ENCODE peak calls at places on chromosomes 1 and 21, in eight cellular contexts. One of them, this sample, is unnamed.

GRCh38 chr1:15411593-15412487 is 2.2 kb downstream of the EFHD2 start:
- DNase-seq in esophagus squamous epithelium: peak
- DNase-seq in cardiac fibroblast: peak
- DNase-seq in RWPE1: no peak
- DNase-seq in heart left ventricle: peak
- DNase-seq in neural progenitor cell: no peak
- DNase-seq in left ventricle myocardium inferior: peak
- DNase-seq in astrocyte of the spinal cord: no peak
- DNase-seq in this sample: no peak

GRCh38 chr1:2415801-2416208 is 3.4 kb upstream of the PEX10 start:
- DNase-seq in esophagus squamous epithelium: no peak
- DNase-seq in cardiac fibroblast: no peak
- DNase-seq in RWPE1: no peak
- DNase-seq in heart left ventricle: peak
- DNase-seq in neural progenitor cell: no peak
- DNase-seq in left ventricle myocardium inferior: no peak
- DNase-seq in astrocyte of the spinal cord: no peak
- DNase-seq in this sample: no peak

GRCh38 chr1:230507671-230508407 is 81.7 kb upstream of the PGBD5 start:
- DNase-seq in esophagus squamous epithelium: no peak
- DNase-seq in cardiac fibroblast: peak
- DNase-seq in RWPE1: peak
- DNase-seq in heart left ventricle: no peak
- DNase-seq in neural progenitor cell: no peak
- DNase-seq in left ventricle myocardium inferior: peak
- DNase-seq in astrocyte of the spinal cord: no peak
- DNase-seq in this sample: no peak

GRCh38 chr21:28152729-28153128 is 839.9 kb downstream of the LTN1 start:
- DNase-seq in esophagus squamous epithelium: no peak
- DNase-seq in cardiac fibroblast: peak
- DNase-seq in RWPE1: no peak
- DNase-seq in heart left ventricle: no peak
- DNase-seq in neural progenitor cell: no peak
- DNase-seq in left ventricle myocardium inferior: no peak
- DNase-seq in astrocyte of the spinal cord: no peak
- DNase-seq in this sample: no peak

GRCh38 chr21:19553930-19554615 is 1150.5 kb upstream of the TMPRSS15 start:
- DNase-seq in esophagus squamous epithelium: no peak
- DNase-seq in cardiac fibroblast: no peak
- DNase-seq in RWPE1: no peak
- DNase-seq in heart left ventricle: no peak
- DNase-seq in neural progenitor cell: peak
- DNase-seq in left ventricle myocardium inferior: no peak
- DNase-seq in astrocyte of the spinal cord: no peak
- DNase-seq in this sample: no peak

GRCh38 chr1:83967336-83967735 is 31.6 kb downstream of the TTLL7 start:
- DNase-seq in esophagus squamous epithelium: no peak
- DNase-seq in cardiac fibroblast: no peak
- DNase-seq in RWPE1: no peak
- DNase-seq in heart left ventricle: no peak
- DNase-seq in neural progenitor cell: no peak
- DNase-seq in left ventricle myocardium inferior: no peak
- DNase-seq in astrocyte of the spinal cord: no peak
- DNase-seq in this sample: peak

GRCh38 chr1:234226106-234226818 is 147.0 kb upstream of the COA6 start:
- DNase-seq in esophagus squamous epithelium: no peak
- DNase-seq in cardiac fibroblast: no peak
- DNase-seq in RWPE1: no peak
- DNase-seq in heart left ventricle: no peak
- DNase-seq in neural progenitor cell: peak
- DNase-seq in left ventricle myocardium inferior: no peak
- DNase-seq in astrocyte of the spinal cord: no peak
- DNase-seq in this sample: no peak

GRCh38 chr1:211920141-211920572 is 89.6 kb upstream of the LPGAT1 start:
- DNase-seq in esophagus squamous epithelium: no peak
- DNase-seq in cardiac fibroblast: peak
- DNase-seq in RWPE1: no peak
- DNase-seq in heart left ventricle: no peak
- DNase-seq in neural progenitor cell: no peak
- DNase-seq in left ventricle myocardium inferior: no peak
- DNase-seq in astrocyte of the spinal cord: peak
- DNase-seq in this sample: peak

GRCh38 chr1:197198911-197199310 is 52.4 kb upstream of the ASPM start:
- DNase-seq in esophagus squamous epithelium: no peak
- DNase-seq in cardiac fibroblast: no peak
- DNase-seq in RWPE1: no peak
- DNase-seq in heart left ventricle: no peak
- DNase-seq in neural progenitor cell: no peak
- DNase-seq in left ventricle myocardium inferior: no peak
- DNase-seq in astrocyte of the spinal cord: no peak
- DNase-seq in this sample: no peak

GRCh38 chr21:21007606-21008005 is 9.4 kb downstream of the NCAM2 start:
- DNase-seq in esophagus squamous epithelium: no peak
- DNase-seq in cardiac fibroblast: peak
- DNase-seq in RWPE1: no peak
- DNase-seq in heart left ventricle: no peak
- DNase-seq in neural progenitor cell: no peak
- DNase-seq in left ventricle myocardium inferior: no peak
- DNase-seq in astrocyte of the spinal cord: peak
- DNase-seq in this sample: no peak

GRCh38 chr21:43343095-43343991 is 83.6 kb downstream of the SIK1 start:
- DNase-seq in esophagus squamous epithelium: no peak
- DNase-seq in cardiac fibroblast: no peak
- DNase-seq in RWPE1: no peak
- DNase-seq in heart left ventricle: no peak
- DNase-seq in neural progenitor cell: no peak
- DNase-seq in left ventricle myocardium inferior: no peak
- DNase-seq in astrocyte of the spinal cord: no peak
- DNase-seq in this sample: no peak

GRCh38 chr1:162873671-162874666 is 13.0 kb upstream of the CCDC190 start:
- DNase-seq in esophagus squamous epithelium: no peak
- DNase-seq in cardiac fibroblast: peak
- DNase-seq in RWPE1: no peak
- DNase-seq in heart left ventricle: no peak
- DNase-seq in neural progenitor cell: no peak
- DNase-seq in left ventricle myocardium inferior: no peak
- DNase-seq in astrocyte of the spinal cord: peak
- DNase-seq in this sample: peak

GRCh38 chr1:13780780-13781179 is 80.8 kb downstream of the PRDM2 start:
- DNase-seq in esophagus squamous epithelium: no peak
- DNase-seq in cardiac fibroblast: no peak
- DNase-seq in RWPE1: no peak
- DNase-seq in heart left ventricle: no peak
- DNase-seq in neural progenitor cell: no peak
- DNase-seq in left ventricle myocardium inferior: no peak
- DNase-seq in astrocyte of the spinal cord: no peak
- DNase-seq in this sample: no peak

GRCh38 chr21:43372663-43373386 is 54.1 kb downstream of the SIK1 start:
- DNase-seq in esophagus squamous epithelium: no peak
- DNase-seq in cardiac fibroblast: no peak
- DNase-seq in RWPE1: peak
- DNase-seq in heart left ventricle: no peak
- DNase-seq in neural progenitor cell: no peak
- DNase-seq in left ventricle myocardium inferior: no peak
- DNase-seq in astrocyte of the spinal cord: no peak
- DNase-seq in this sample: no peak

GRCh38 chr1:175000697-175001187 is 995 bp downstream of the CACYBP start:
- DNase-seq in esophagus squamous epithelium: no peak
- DNase-seq in cardiac fibroblast: peak
- DNase-seq in RWPE1: no peak
- DNase-seq in heart left ventricle: no peak
- DNase-seq in neural progenitor cell: no peak
- DNase-seq in left ventricle myocardium inferior: no peak
- DNase-seq in astrocyte of the spinal cord: no peak
- DNase-seq in this sample: peak

DNA sequence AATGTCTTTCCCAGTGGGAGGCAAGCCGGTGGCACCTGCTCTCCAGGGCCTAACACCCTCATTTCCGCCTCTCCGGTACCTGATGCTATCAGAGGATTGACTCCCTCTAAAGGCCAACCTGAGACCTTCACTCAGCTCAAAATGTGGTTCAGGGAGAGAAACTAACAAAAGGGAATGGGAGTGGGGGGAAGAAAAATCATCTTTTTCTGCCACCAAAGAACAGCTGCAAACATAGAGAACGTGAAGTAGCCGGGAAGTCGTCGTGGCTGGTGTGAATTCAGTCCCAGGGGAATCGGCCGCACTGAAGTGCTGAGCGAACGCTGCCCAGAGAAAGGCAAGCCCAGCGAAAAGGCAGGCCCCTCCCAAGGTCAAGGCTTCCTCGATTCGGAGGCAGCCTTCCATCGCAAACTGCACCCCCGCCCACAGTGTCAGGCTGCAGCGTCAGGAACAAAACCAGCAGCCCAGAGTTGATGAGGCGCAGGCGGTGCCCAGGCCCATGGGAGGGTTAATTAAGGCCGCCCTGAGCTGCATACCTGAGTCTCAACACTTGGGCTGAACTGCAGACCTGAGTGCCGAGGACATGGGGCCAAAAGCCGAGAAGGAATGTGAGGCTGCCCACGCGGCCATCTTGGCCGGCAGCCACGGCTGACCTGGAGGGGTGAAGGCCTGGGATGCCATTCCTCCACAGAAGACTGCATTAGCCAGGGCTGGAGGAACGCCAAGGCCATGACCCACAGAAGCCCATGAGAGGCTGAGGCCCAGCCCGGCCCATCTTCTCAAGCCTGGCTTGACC is 160.2 kb downstream of the PSMG1 start:
- DNase-seq in esophagus squamous epithelium: no peak
- DNase-seq in cardiac fibroblast: peak
- DNase-seq in RWPE1: no peak
- DNase-seq in heart left ventricle: peak
- DNase-seq in neural progenitor cell: no peak
- DNase-seq in left ventricle myocardium inferior: peak
- DNase-seq in astrocyte of the spinal cord: no peak
- DNase-seq in this sample: peak
- TF ChIP-seq CTCF in esophagus squamous epithelium: no peak
- TF ChIP-seq CTCF in cardiac fibroblast: no peak
- TF ChIP-seq CTCF in RWPE1: no peak
- TF ChIP-seq CTCF in heart left ventricle: peak
- TF ChIP-seq CTCF in neural progenitor cell: peak
- TF ChIP-seq CTCF in left ventricle myocardium inferior: peak
- TF ChIP-seq CTCF in astrocyte of the spinal cord: peak
- TF ChIP-seq CTCF in this sample: peak

GRCh38 chr1:161747789-161748188 is 1.8 kb upstream of the DUSP12 start:
- DNase-seq in esophagus squamous epithelium: no peak
- DNase-seq in cardiac fibroblast: no peak
- DNase-seq in RWPE1: no peak
- DNase-seq in heart left ventricle: no peak
- DNase-seq in neural progenitor cell: no peak
- DNase-seq in left ventricle myocardium inferior: no peak
- DNase-seq in astrocyte of the spinal cord: no peak
- DNase-seq in this sample: no peak

GRCh38 chr1:161749509-161750407 is at the start of gene DUSP12:
- DNase-seq in esophagus squamous epithelium: peak
- DNase-seq in cardiac fibroblast: peak
- DNase-seq in RWPE1: peak
- DNase-seq in heart left ventricle: peak
- DNase-seq in neural progenitor cell: peak
- DNase-seq in left ventricle myocardium inferior: peak
- DNase-seq in astrocyte of the spinal cord: peak
- DNase-seq in this sample: peak
- TF ChIP-seq CTCF in esophagus squamous epithelium: no peak
- TF ChIP-seq CTCF in cardiac fibroblast: no peak
- TF ChIP-seq CTCF in RWPE1: peak
- TF ChIP-seq CTCF in heart left ventricle: no peak
- TF ChIP-seq CTCF in neural progenitor cell: peak
- TF ChIP-seq CTCF in left ventricle myocardium inferior: no peak
- TF ChIP-seq CTCF in astrocyte of the spinal cord: peak
- TF ChIP-seq CTCF in this sample: peak

GRCh38 chr1:117673405-117673804 is 67.6 kb downstream of the TENT5C start:
- DNase-seq in esophagus squamous epithelium: no peak
- DNase-seq in cardiac fibroblast: peak
- DNase-seq in RWPE1: peak
- DNase-seq in heart left ventricle: no peak
- DNase-seq in neural progenitor cell: no peak
- DNase-seq in left ventricle myocardium inferior: no peak
- DNase-seq in astrocyte of the spinal cord: peak
- DNase-seq in this sample: peak

GRCh38 chr1:117670996-117671780 is 65.3 kb downstream of the TENT5C start:
- DNase-seq in esophagus squamous epithelium: no peak
- DNase-seq in cardiac fibroblast: no peak
- DNase-seq in RWPE1: no peak
- DNase-seq in heart left ventricle: no peak
- DNase-seq in neural progenitor cell: no peak
- DNase-seq in left ventricle myocardium inferior: no peak
- DNase-seq in astrocyte of the spinal cord: no peak
- DNase-seq in this sample: no peak

GRCh38 chr1:117672756-117673155 is 66.9 kb downstream of the TENT5C start:
- DNase-seq in esophagus squamous epithelium: no peak
- DNase-seq in cardiac fibroblast: no peak
- DNase-seq in RWPE1: no peak
- DNase-seq in heart left ventricle: peak
- DNase-seq in neural progenitor cell: no peak
- DNase-seq in left ventricle myocardium inferior: peak
- DNase-seq in astrocyte of the spinal cord: no peak
- DNase-seq in this sample: no peak

GRCh38 chr1:117669572-117669971 is 63.7 kb downstream of the TENT5C start:
- DNase-seq in esophagus squamous epithelium: no peak
- DNase-seq in cardiac fibroblast: no peak
- DNase-seq in RWPE1: no peak
- DNase-seq in heart left ventricle: no peak
- DNase-seq in neural progenitor cell: no peak
- DNase-seq in left ventricle myocardium inferior: peak
- DNase-seq in astrocyte of the spinal cord: no peak
- DNase-seq in this sample: no peak

DNA sequence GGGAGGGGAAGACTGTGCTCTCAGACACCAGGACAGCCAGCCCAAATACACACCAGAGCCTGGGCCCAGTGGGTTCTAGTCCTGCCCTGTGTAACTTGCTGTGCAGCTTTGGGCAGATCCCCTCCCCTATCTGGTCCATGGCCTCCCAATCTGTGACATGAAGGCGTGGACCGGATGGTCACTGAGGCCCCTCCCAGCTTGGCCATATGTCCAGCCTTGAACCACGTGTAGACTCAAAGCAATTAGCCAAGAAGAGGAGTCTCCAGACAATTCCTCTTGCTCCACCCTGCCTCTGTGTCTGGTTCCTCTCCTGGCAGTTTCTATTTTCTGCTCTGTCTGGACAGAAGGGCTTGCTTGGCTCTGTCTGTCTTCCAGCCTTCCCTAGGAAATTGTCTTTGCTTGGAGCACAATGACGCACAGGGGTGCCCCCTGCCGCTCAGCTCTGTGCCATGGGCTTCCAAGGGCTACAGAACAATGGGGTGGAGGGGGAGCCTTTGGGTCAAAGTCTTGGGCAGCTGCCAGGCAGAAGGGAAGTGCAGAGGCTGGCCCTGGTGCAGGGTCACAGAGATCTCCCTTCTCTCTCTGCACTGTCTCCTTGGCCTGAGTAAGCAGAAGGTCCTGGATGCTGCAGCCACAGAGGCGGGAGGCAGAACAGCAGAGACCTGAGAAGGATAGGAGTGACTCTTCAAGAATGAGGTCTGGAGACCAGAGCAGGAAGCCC is 66.1 kb downstream of the TENT5C start:
- DNase-seq in esophagus squamous epithelium: no peak
- DNase-seq in cardiac fibroblast: peak
- DNase-seq in RWPE1: no peak
- DNase-seq in heart left ventricle: no peak
- DNase-seq in neural progenitor cell: peak
- DNase-seq in left ventricle myocardium inferior: peak
- DNase-seq in astrocyte of the spinal cord: peak
- DNase-seq in this sample: peak
- TF ChIP-seq CTCF in esophagus squamous epithelium: no peak
- TF ChIP-seq CTCF in cardiac fibroblast: peak
- TF ChIP-seq CTCF in RWPE1: no peak
- TF ChIP-seq CTCF in heart left ventricle: no peak
- TF ChIP-seq CTCF in neural progenitor cell: peak
- TF ChIP-seq CTCF in left ventricle myocardium inferior: peak
- TF ChIP-seq CTCF in astrocyte of the spinal cord: peak
- TF ChIP-seq CTCF in this sample: peak

GRCh38 chr1:94013331-94013925 is 104.2 kb upstream of the GCLM start:
- DNase-seq in esophagus squamous epithelium: no peak
- DNase-seq in cardiac fibroblast: no peak
- DNase-seq in RWPE1: no peak
- DNase-seq in heart left ventricle: no peak
- DNase-seq in neural progenitor cell: no peak
- DNase-seq in left ventricle myocardium inferior: peak
- DNase-seq in astrocyte of the spinal cord: no peak
- DNase-seq in this sample: no peak
- TF ChIP-seq CTCF in esophagus squamous epithelium: no peak
- TF ChIP-seq CTCF in cardiac fibroblast: no peak
- TF ChIP-seq CTCF in RWPE1: no peak
- TF ChIP-seq CTCF in heart left ventricle: no peak
- TF ChIP-seq CTCF in neural progenitor cell: no peak
- TF ChIP-seq CTCF in left ventricle myocardium inferior: no peak
- TF ChIP-seq CTCF in astrocyte of the spinal cord: no peak
- TF ChIP-seq CTCF in this sample: no peak